ENCODE peak calls at places on chromosomes 3 and 15, in five cellular contexts. H is body of pancreas; K is CD8-positive, alpha-beta memory T cell; F is neuronal stem cell; Y is lower lobe of right lung. V is an unnamed sample.

GRCh38 chr3:76063019-76063418 is 277.7 kb upstream of the ZNF717 start:
- DNase-seq in Y (no peak), H (no peak), F (no peak), K (no peak), V (no peak)

GRCh38 chr15:42581272-42581730 is 5.9 kb downstream of the STARD9 start:
- DNase-seq in Y (peak; percentile 93), F (peak; percentile 70), K (peak; percentile 75), H (peak; percentile 87), V (peak; percentile 97)

GRCh38 chr15:92074646-92075045 is 221.1 kb downstream of the SLCO3A1 start:
- DNase-seq in Y (peak; percentile 86), K (no peak), F (no peak), H (peak; percentile 40), V (no peak)

GRCh38 chr3:79871656-79872055 is 103.9 kb upstream of the ROBO1 start:
- DNase-seq in F (no peak), K (no peak), Y (no peak), H (no peak), V (no peak)

GRCh38 chr3:134366928-134367352 is 7.3 kb downstream of the AMOTL2 start:
- DNase-seq in K (no peak), H (peak; percentile 52), F (no peak), Y (no peak), V (peak; percentile 67)

GRCh38 chr3:121274411-121274810 is 271.4 kb downstream of the POLQ start:
- DNase-seq in F (no peak), K (no peak), H (no peak), Y (no peak), V (no peak)

GRCh38 chr15:83999396-84000120 is 236.0 kb upstream of the GOLGA6L4 start:
- DNase-seq in F (no peak), Y (no peak), H (no peak), K (no peak), V (no peak)

GRCh38 chr3:29693863-29694262 is 413.0 kb downstream of the RBMS3 start:
- DNase-seq in F (peak; percentile 58), K (no peak), H (no peak), Y (peak; percentile 34), V (no peak)

GRCh38 chr15:81255596-81255995 is 58.9 kb downstream of the IL16 start:
- DNase-seq in K (no peak), H (no peak), F (no peak), Y (no peak), V (no peak)

GRCh38 chr3:182925330-182925943 is 54.9 kb downstream of the DCUN1D1 start:
- DNase-seq in Y (no peak), K (no peak), H (no peak), F (no peak), V (no peak)

GRCh38 chr3:187889601-187890404 is 144.5 kb upstream of the BCL6 start:
- DNase-seq in K (no peak), H (peak; percentile 9), Y (no peak), F (no peak), V (no peak)

GRCh38 chr3:123633530-123633929 is 48.7 kb upstream of the HACD2 start:
- DNase-seq in Y (no peak), H (no peak), F (no peak), K (no peak), V (no peak)

GRCh38 chr3:34106879-34107278 is 308.4 kb downstream of the PDCD6IP start:
- DNase-seq in F (peak; percentile 39), K (no peak), Y (no peak), H (no peak), V (no peak)

GRCh38 chr3:55443346-55443745 is 43.8 kb downstream of the WNT5A start:
- DNase-seq in F (no peak), K (no peak), H (no peak), Y (no peak), V (no peak)

GRCh38 chr3:129312021-129312639 is 33.5 kb downstream of the HMCES start:
- DNase-seq in H (no peak), F (no peak), Y (no peak), K (peak; percentile 27), V (no peak)

GRCh38 chr3:9196009-9196408 is 53.4 kb downstream of the SRGAP3 start:
- DNase-seq in Y (no peak), K (no peak), F (peak; percentile 81), H (no peak), V (no peak)

GRCh38 chr15:100285641-100286295 is 56.0 kb downstream of the ADAMTS17 start:
- DNase-seq in H (no peak), Y (no peak), K (no peak), F (no peak), V (no peak)

GRCh38 chr3:171654809-171655208 is 155.5 kb downstream of the PLD1 start:
- DNase-seq in Y (no peak), K (no peak), F (no peak), H (peak; percentile 49), V (no peak)

GRCh38 chr3:111904376-111905241 is 45.5 kb downstream of the PHLDB2 start:
- DNase-seq in H (no peak), Y (no peak), F (no peak), K (no peak), V (no peak)

GRCh38 chr15:57462391-57462790 is 86.1 kb downstream of the CGNL1 start:
- DNase-seq in H (no peak), Y (no peak), K (no peak), F (no peak), V (no peak)

GRCh38 chr3:12750658-12751071 is 8.4 kb downstream of the TMEM40 start:
- DNase-seq in K (no peak), F (no peak), H (no peak), Y (no peak), V (no peak)

GRCh38 chr15:67917037-67917436 is 77.2 kb upstream of the RNU6-1 start:
- DNase-seq in H (no peak), F (no peak), K (no peak), Y (no peak), V (no peak)

GRCh38 chr15:69468241-69469121 is 15.9 kb downstream of the RPLP1 start:
- DNase-seq in F (no peak), H (peak; percentile 53), K (peak; percentile 96), Y (peak; percentile 80), V (no peak)

GRCh38 chr3:62249855-62250543 is 123.4 kb downstream of the FEZF2 start:
- DNase-seq in Y (no peak), K (no peak), F (no peak), H (no peak), V (no peak)

GRCh38 chr3:21509706-21510105 is 241.3 kb downstream of the ZNF385D start:
- DNase-seq in F (no peak), K (no peak), H (no peak), Y (no peak), V (no peak)

GRCh38 chr3:10192953-10193691 is 28.4 kb downstream of the IRAK2 start:
- DNase-seq in Y (no peak), F (no peak), H (peak; percentile 34), K (peak; percentile 42), V (peak; percentile 85)

GRCh38 chr3:14152233-14152962 is 26.0 kb downstream of the XPC start:
- DNase-seq in H (no peak), Y (no peak), F (no peak), K (no peak), V (no peak)

GRCh38 chr3:23576379-23576959 is 229.3 kb upstream of the UBE2E1 start:
- DNase-seq in F (no peak), K (no peak), H (no peak), Y (no peak), V (no peak)

GRCh38 chr3:135082706-135083105 is 287.6 kb downstream of the EPHB1 start:
- DNase-seq in F (no peak), Y (no peak), K (no peak), H (no peak), V (no peak)

GRCh38 chr3:52216585-52217408 is 8.6 kb downstream of the TLR9 start:
- DNase-seq in Y (peak; percentile 81), F (no peak), K (no peak), H (peak; percentile 95), V (peak; percentile 78)

GRCh38 chr3:23992051-23992628 is 47.1 kb downstream of the NR1D2 start:
- DNase-seq in F (no peak), Y (no peak), K (no peak), H (no peak), V (no peak)

GRCh38 chr3:131444180-131444579 is 58.6 kb downstream of the MRPL3 start:
- DNase-seq in K (no peak), F (no peak), Y (no peak), H (no peak), V (no peak)
- H3K36me3 ChIP-seq in K (no peaks in the 10 kb centered on the region), F (no peaks in the 10 kb centered on the region), Y (no peaks in the 10 kb centered on the region), H (no peaks in the 10 kb centered on the region), V (no peaks in the 10 kb centered on the region)

GRCh38 chr15:71380345-71380744 is 265.1 kb downstream of the THSD4 start:
- DNase-seq in K (no peak), Y (no peak), F (no peak), H (no peak), V (no peak)
- H3K27ac ChIP-seq in K (no peak overlapping the region), Y (no peak overlapping the region), F (no peak overlapping the region), H (no peak overlapping the region), V (no peak overlapping the region)

DNA sequence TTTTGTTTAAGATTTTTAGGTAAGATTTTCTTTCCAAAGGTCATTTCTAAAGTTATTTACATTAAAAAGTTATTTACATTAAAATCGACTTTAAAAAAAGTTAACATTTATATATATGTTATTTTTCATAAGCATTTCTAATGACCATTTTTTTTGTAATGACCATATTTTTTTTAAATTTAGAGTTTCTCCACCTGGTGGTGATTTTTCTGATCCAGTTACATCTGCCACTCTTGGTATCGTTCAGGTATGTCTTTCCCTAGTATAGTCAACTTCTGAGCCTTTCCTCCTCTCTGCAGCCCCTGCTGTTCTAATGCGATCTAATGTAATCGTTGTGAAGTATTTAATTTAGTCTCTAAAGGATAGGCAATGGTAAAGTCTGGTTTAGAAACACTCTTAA is 42.9 kb upstream of the GRAMD1C start:
- DNase-seq in K (no peak), Y (no peak), H (no peak), F (no peak), V (no peak)
- H3K36me3 ChIP-seq in K (peaks cover 22% of the 10 kb centered on the region), Y (peaks cover 83% of the 10 kb centered on the region), H (no peaks in the 10 kb centered on the region), F (peaks cover 5% of the 10 kb centered on the region), V (peaks cover 55% of the 10 kb centered on the region)

GRCh38 chr3:190495796-190496195 is 18.1 kb upstream of the IL1RAP start:
- DNase-seq in H (no peak), K (no peak), F (no peak), Y (no peak), V (no peak)
- H3K27ac ChIP-seq in H (no peak overlapping the region), K (no peak overlapping the region), F (no peak overlapping the region), Y (no peak overlapping the region), V (no peak overlapping the region)

GRCh38 chr15:63630036-63630751 is 33.0 kb downstream of the FBXL22 start:
- DNase-seq in H (no peak), K (no peak), F (no peak), Y (no peak), V (no peak)
- H3K36me3 ChIP-seq in H (no peaks in the 10 kb centered on the region), K (peaks cover 66% of the 10 kb centered on the region), F (peaks cover 27% of the 10 kb centered on the region), Y (peaks cover 100% of the 10 kb centered on the region), V (peaks cover 100% of the 10 kb centered on the region)

GRCh38 chr3:39910828-39911464 is 101.5 kb downstream of the MYRIP start:
- DNase-seq in K (no peak), Y (no peak), F (no peak), H (no peak), V (no peak)
- H3K27ac ChIP-seq in K (no peak overlapping the region), Y (no peak overlapping the region), F (no peak overlapping the region), H (peak overlapping the region; percentile 86), V (no peak overlapping the region)

DNA sequence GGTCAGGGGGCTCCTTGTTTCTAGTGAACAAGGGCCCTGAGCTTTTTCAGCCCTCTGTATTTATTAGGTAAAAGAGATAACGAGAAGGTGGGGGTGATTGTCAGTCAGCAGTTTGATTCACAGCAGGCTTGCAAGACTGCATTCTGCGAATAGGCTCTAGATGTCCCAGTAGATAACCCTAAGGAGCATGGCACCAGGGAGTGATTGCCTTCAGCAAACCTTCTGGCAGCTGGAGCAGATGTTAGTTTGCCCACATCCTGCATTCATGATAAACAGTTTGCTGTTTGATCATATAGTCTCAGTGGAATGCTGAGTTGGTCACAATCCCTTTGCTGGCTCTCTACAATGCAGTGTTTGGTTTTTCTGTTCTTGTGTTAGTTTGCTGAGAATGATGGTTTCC is 161.3 kb upstream of the GADL1 start:
- DNase-seq in K (no peak), F (no peak), H (no peak), Y (no peak), V (no peak)
- H3K36me3 ChIP-seq in K (no peaks in the 10 kb centered on the region), F (no peaks in the 10 kb centered on the region), H (no peaks in the 10 kb centered on the region), Y (no peaks in the 10 kb centered on the region), V (no peaks in the 10 kb centered on the region)